ENCODE peak calls at places on chromosomes 2 and 18, in five cellular contexts. U is tibial nerve, D is activated T-cell treated with anti-CD3 and anti-CD28 coated beads for 1 hour, B is skeletal muscle cell, K is fibroblast of pulmonary artery. X is an unnamed sample.

GRCh38 chr2:44077942-44078511 is 82.2 kb upstream of the LRPPRC start:
- DNase-seq in U (no peak), D (no peak), B (no peak), K (no peak), X (no peak)

GRCh38 chr18:9434240-9434701 is 41.0 kb upstream of the RALBP1 start:
- DNase-seq in U (no peak), D (no peak), B (no peak), K (no peak), X (no peak)

GRCh38 chr2:139949242-139949972 is 1169.2 kb upstream of the NXPH2 start:
- DNase-seq in U (no peak), D (no peak), B (no peak), K (no peak), X (no peak)

GRCh38 chr18:49814147-49814499 is 790 bp upstream of the ACAA2 start:
- DNase-seq in U (peak), D (peak), B (peak), K (peak), X (peak)

GRCh38 chr2:193776988-193777387 is 1582.3 kb upstream of the TMEFF2 start:
- DNase-seq in U (no peak), D (no peak), B (no peak), K (no peak), X (no peak)

GRCh38 chr2:32058130-32058529 is 5.2 kb upstream of the SPAST start:
- DNase-seq in U (no peak), D (no peak), B (no peak), K (peak), X (peak)

GRCh38 chr2:9310827-9311226 is 104.2 kb downstream of the ASAP2 start:
- DNase-seq in U (no peak), D (no peak), B (no peak), K (peak), X (peak)

GRCh38 chr2:145851730-145852129 is 1331.8 kb upstream of the ZEB2 start:
- DNase-seq in U (no peak), D (no peak), B (no peak), K (peak), X (no peak)

GRCh38 chr2:28643911-28644334 is 107.7 kb upstream of the PPP1CB start:
- DNase-seq in U (no peak), D (no peak), B (no peak), K (peak), X (peak)

GRCh38 chr2:171550613-171551012 is 28.3 kb downstream of the CYBRD1 start:
- DNase-seq in U (no peak), D (no peak), B (no peak), K (peak), X (peak)

GRCh38 chr18:3790702-3791101 is 340.7 kb downstream of the TGIF1 start:
- DNase-seq in U (no peak), D (no peak), B (peak), K (peak), X (peak)

GRCh38 chr2:179556425-179556824 is 291.8 kb upstream of the SESTD1 start:
- DNase-seq in U (no peak), D (no peak), B (no peak), K (no peak), X (no peak)